ENCODE peak calls at places on chromosomes 13 and 19, in seven cellular contexts. K is thoracic aorta; G is Right ventricle myocardium superior; U is GOT3; N is T-helper 1 cell; T is activated naive CD4-positive, alpha-beta T cell treated with anti-CD3 and anti-CD28 coated beads, Interleukin-2, amount 10 ng/mL, durations not matched to agents 7 days and 5 days; Q is stimulated activated CD4-positive, alpha-beta T cell treated with anti-CD3 and anti-CD28 coated beads, Interleukin-2, amount 100 ng/mL, for 48 hours. C is an unnamed sample.

GRCh38 chr19:32232449-32232848 is 113.0 kb upstream of the ZNF507 start:
- DNase-seq in K (no peak), G (no peak), U (no peak), N (no peak), T (no peak), Q (no peak), C (no peak)

GRCh38 chr19:7421941-7422744 is 66.7 kb downstream of the PEX11G start:
- DNase-seq in K (no peak), G (no peak), U (no peak), N (no peak), T (no peak), Q (no peak), C (no peak)

GRCh38 chr13:48397744-48398143 is 15.2 kb downstream of the LPAR6 start:
- DNase-seq in K (no peak), G (no peak), U (no peak), N (no peak), T (no peak), Q (no peak), C (no peak)

GRCh38 chr19:12801466-12802266 is at the start of the genes PRDX2 and THSD8:
- DNase-seq in K (no peak), G (peak), U (peak), N (peak), T (peak), Q (peak), C (peak)

GRCh38 chr13:31172535-31172934 is 10.8 kb upstream of the HSPH1 start:
- DNase-seq in K (no peak), G (no peak), U (no peak), N (no peak), T (no peak), Q (no peak), C (no peak)

GRCh38 chr19:4557186-4557970 is 2.1 kb downstream of the SEMA6B start:
- DNase-seq in K (no peak), G (no peak), U (no peak), N (no peak), T (peak), Q (no peak), C (no peak)

GRCh38 chr13:75316427-75316826 is 165.5 kb downstream of the TBC1D4 start:
- DNase-seq in K (no peak), G (no peak), U (no peak), N (no peak), T (no peak), Q (no peak), C (no peak)

GRCh38 chr13:45863716-45864590 is 12.4 kb upstream of the SIAH3 start:
- DNase-seq in K (no peak), G (no peak), U (no peak), N (no peak), T (no peak), Q (no peak), C (no peak)

GRCh38 chr19:4649392-4650094 is 10.2 kb downstream of the TNFAIP8L1 start:
- DNase-seq in K (no peak), G (no peak), U (no peak), N (no peak), T (no peak), Q (no peak), C (no peak)

GRCh38 chr19:6476155-6476895 is 5.3 kb downstream of the DENND1C start:
- DNase-seq in K (no peak), G (peak), U (no peak), N (peak), T (peak), Q (peak), C (peak)

GRCh38 chr13:46553521-46553885 is 533 bp downstream of the LRCH1 start:
- DNase-seq in K (no peak), G (no peak), U (no peak), N (no peak), T (no peak), Q (no peak), C (peak)

GRCh38 chr13:113005076-113005865 is 36.3 kb downstream of the MCF2L start:
- DNase-seq in K (no peak), G (no peak), U (no peak), N (no peak), T (no peak), Q (no peak), C (no peak)

GRCh38 chr19:37007587-37008220 is 70.5 kb upstream of the ZNF420 start:
- DNase-seq in K (no peak), G (peak), U (no peak), N (no peak), T (peak), Q (peak), C (no peak)

GRCh38 chr13:113430378-113431110 is 22.7 kb downstream of the ADPRHL1 start:
- DNase-seq in K (no peak), G (peak), U (no peak), N (no peak), T (no peak), Q (no peak), C (no peak)

GRCh38 chr13:75647126-75647784 is 11.1 kb downstream of the LMO7 start:
- DNase-seq in K (no peak), G (no peak), U (no peak), N (no peak), T (no peak), Q (no peak), C (no peak)

GRCh38 chr19:447816-448546 is 12.9 kb downstream of the SHC2 start:
- DNase-seq in K (no peak), G (peak), U (no peak), N (no peak), T (no peak), Q (no peak), C (no peak)

GRCh38 chr13:80296638-80297037 is 44.3 kb downstream of the SPRY2 start:
- DNase-seq in K (no peak), G (peak), U (no peak), N (no peak), T (no peak), Q (no peak), C (no peak)

GRCh38 chr19:7482584-7483439 is 6.0 kb downstream of the PEX11G start:
- DNase-seq in K (no peak), G (peak), U (no peak), N (no peak), T (no peak), Q (no peak), C (no peak)

GRCh38 chr13:65964672-65965071 is 1265.5 kb downstream of the PCDH9 start:
- DNase-seq in K (no peak), G (no peak), U (no peak), N (no peak), T (no peak), Q (no peak), C (no peak)

GRCh38 chr13:101728021-101728420 is 275.5 kb downstream of the ITGBL1 start:
- DNase-seq in K (no peak), G (no peak), U (no peak), N (no peak), T (no peak), Q (no peak), C (no peak)

GRCh38 chr13:79451500-79451962 is 29.4 kb upstream of the NDFIP2 start:
- DNase-seq in K (no peak), G (no peak), U (peak), N (peak), T (peak), Q (peak), C (no peak)

GRCh38 chr19:5113633-5114586 is 145.0 kb downstream of the KDM4B start:
- DNase-seq in K (no peak), G (peak), U (no peak), N (no peak), T (no peak), Q (no peak), C (no peak)

GRCh38 chr19:12840091-12841079 is 2.1 kb downstream of the MAST1 start:
- DNase-seq in K (no peak), G (no peak), U (peak), N (peak), T (peak), Q (peak), C (peak)

GRCh38 chr19:9456018-9456689 is 20.8 kb upstream of the ZNF266 start:
- DNase-seq in K (no peak), G (no peak), U (no peak), N (no peak), T (no peak), Q (no peak), C (no peak)

GRCh38 chr19:40365613-40366401 is 17.3 kb downstream of the PLD3 start:
- DNase-seq in K (no peak), G (peak), U (no peak), N (peak), T (peak), Q (peak), C (peak)

GRCh38 chr19:50321831-50322230 is 7.3 kb downstream of the KCNC3 start:
- DNase-seq in K (no peak), G (no peak), U (no peak), N (no peak), T (no peak), Q (no peak), C (no peak)

GRCh38 chr19:38388310-38389100 is at the start of gene SPRED3:
- DNase-seq in K (no peak), G (no peak), U (no peak), N (no peak), T (peak), Q (no peak), C (no peak)

C was measured in neural crest cell.